ENCODE peak calls at places on chromosomes 2 and 18, in five cellular contexts. I is activated CD8-positive, alpha-beta T cell treated with anti-CD3 and anti-CD28 coated beads, Interleukin-2, amount 10 ng/mL, durations not matched to agents 7 days and 5 days; B is activated CD8-positive, alpha-beta memory T cell treated with anti-CD3 and anti-CD28 coated beads, Interleukin-2, amount 50 U/mL, for 4 hours; R is lower lobe of right lung; C is cerebellar cortex. M is an unnamed sample.

GRCh38 chr2:153101187-153101586 is 377.4 kb downstream of the RPRM start:
- DNase-seq in I (no peak), B (no peak), R (no peak), C (no peak), M (no peak)

GRCh38 chr2:168969865-168970264 is 61.3 kb downstream of the ABCB11 start:
- DNase-seq in I (no peak), B (no peak), R (no peak), C (no peak), M (no peak)

GRCh38 chr2:180196419-180196977 is 189.4 kb upstream of the CWC22 start:
- DNase-seq in I (no peak), B (no peak), R (no peak), C (no peak), M (no peak)

GRCh38 chr18:25459814-25460213 is 107.8 kb upstream of the ZNF521 start:
- DNase-seq in I (no peak), B (no peak), R (no peak), C (no peak), M (no peak)

GRCh38 chr2:189614585-189614984 is 34.0 kb upstream of the SLC40A1 start:
- DNase-seq in I (no peak), B (no peak), R (no peak), C (no peak), M (no peak)

GRCh38 chr2:54279385-54279784 is 23.4 kb upstream of the TSPYL6 start:
- DNase-seq in I (no peak), B (no peak), R (no peak), C (no peak), M (no peak)

GRCh38 chr2:107430596-107431266 is 396.0 kb upstream of the RGPD4 start:
- DNase-seq in I (no peak), B (no peak), R (no peak), C (no peak), M (no peak)

GRCh38 chr18:36405611-36406010 is 108.1 kb downstream of the FHOD3 start:
- DNase-seq in I (no peak), B (no peak), R (no peak), C (no peak), M (no peak)

GRCh38 chr2:68835636-68836035 is 35.6 kb downstream of the BMP10 start:
- DNase-seq in I (no peak), B (no peak), R (no peak), C (no peak), M (no peak)

GRCh38 chr2:219701847-219702634 is 74.6 kb downstream of the SLC4A3 start:
- DNase-seq in I (no peak), B (no peak), R (no peak), C (no peak), M (no peak)

GRCh38 chr2:27606611-27607010 is 22.2 kb downstream of the CCDC121 start:
- DNase-seq in I (no peak), B (no peak), R (no peak), C (no peak), M (no peak)

GRCh38 chr2:52264488-52264887 is 1232.6 kb upstream of the NRXN1 start:
- DNase-seq in I (no peak), B (no peak), R (no peak), C (no peak), M (no peak)

GRCh38 chr2:206392118-206392517 is 51.2 kb upstream of the ADAM23 start:
- DNase-seq in I (peak), B (no peak), R (no peak), C (peak), M (no peak)

GRCh38 chr18:59671533-59671932 is 25.7 kb downstream of the CCBE1 start:
- DNase-seq in I (no peak), B (no peak), R (no peak), C (no peak), M (no peak)

GRCh38 chr18:48534364-48534763 is 4.5 kb upstream of the CTIF start:
- DNase-seq in I (no peak), B (no peak), R (no peak), C (no peak), M (no peak)

GRCh38 chr2:195531754-195532153 is 125.3 kb upstream of the SLC39A10 start:
- DNase-seq in I (no peak), B (no peak), R (no peak), C (no peak), M (no peak)

GRCh38 chr2:8456149-8457091 is 225.4 kb upstream of the ID2 start:
- DNase-seq in I (peak), B (peak), R (no peak), C (no peak), M (peak)

GRCh38 chr2:120607506-120607905 is 128.2 kb upstream of the GLI2 start:
- DNase-seq in I (no peak), B (no peak), R (peak), C (no peak), M (no peak)

GRCh38 chr18:13372405-13372995 is 153.9 kb downstream of the LDLRAD4 start:
- DNase-seq in I (no peak), B (no peak), R (no peak), C (peak), M (no peak)

GRCh38 chr2:197258580-197258979 is 52.0 kb downstream of the ANKRD44 start:
- DNase-seq in I (no peak), B (no peak), R (no peak), C (no peak), M (no peak)

GRCh38 chr2:206642075-206643025 is at the start of gene FAM237A:
- DNase-seq in I (peak), B (no peak), R (peak), C (peak), M (no peak)

GRCh38 chr2:38191516-38191915 is 115.6 kb upstream of the CYP1B1 start:
- DNase-seq in I (no peak), B (no peak), R (no peak), C (no peak), M (no peak)